ENCODE peak calls at places on chromosomes 4 and X, in ten cellular contexts. One of them, this sample, is unnamed.

GRCh38 chrX:136170109-136170800 is 22.9 kb downstream of the FHL1 start:
- DNase-seq in GOT3: no peak
- DNase-seq in nephron progenitor cell: no peak
- DNase-seq in spleen: no peak
- DNase-seq in hypothalamus: no peak
- DNase-seq in EH: peak
- DNase-seq in A549: no peak
- DNase-seq in mesothelial cell of epicardium: no peak
- DNase-seq in astrocyte: peak
- DNase-seq in NCI-H1694 treated with DMSO at 0.1 percent for 48 hours: no peak
- DNase-seq in this sample: peak

GRCh38 chr4:186932631-186933150 is 209.0 kb upstream of the FAT1 start:
- DNase-seq in A549: no peak
- DNase-seq in mesothelial cell of epicardium: no peak
- DNase-seq in astrocyte: peak
- DNase-seq in spleen: no peak
- DNase-seq in nephron progenitor cell: no peak
- DNase-seq in EH: peak
- DNase-seq in GOT3: no peak
- DNase-seq in hypothalamus: no peak
- DNase-seq in NCI-H1694 treated with DMSO at 0.1 percent for 48 hours: no peak
- DNase-seq in this sample: no peak

GRCh38 chr4:151581575-151581974 is 172.6 kb downstream of the FHIP1A start:
- DNase-seq in astrocyte: no peak
- DNase-seq in hypothalamus: no peak
- DNase-seq in nephron progenitor cell: no peak
- DNase-seq in NCI-H1694 treated with DMSO at 0.1 percent for 48 hours: no peak
- DNase-seq in mesothelial cell of epicardium: no peak
- DNase-seq in EH: no peak
- DNase-seq in spleen: no peak
- DNase-seq in A549: no peak
- DNase-seq in GOT3: no peak
- DNase-seq in this sample: no peak

GRCh38 chrX:20026278-20026677 is 35.4 kb upstream of the BCLAF3 start:
- DNase-seq in astrocyte: peak
- DNase-seq in NCI-H1694 treated with DMSO at 0.1 percent for 48 hours: no peak
- DNase-seq in nephron progenitor cell: no peak
- DNase-seq in EH: peak
- DNase-seq in mesothelial cell of epicardium: no peak
- DNase-seq in GOT3: no peak
- DNase-seq in spleen: no peak
- DNase-seq in hypothalamus: no peak
- DNase-seq in A549: no peak
- DNase-seq in this sample: no peak

GRCh38 chrX:108699368-108699767 is 37.0 kb downstream of the IRS4 start:
- DNase-seq in nephron progenitor cell: no peak
- DNase-seq in spleen: no peak
- DNase-seq in hypothalamus: no peak
- DNase-seq in astrocyte: peak
- DNase-seq in EH: peak
- DNase-seq in GOT3: no peak
- DNase-seq in A549: peak
- DNase-seq in mesothelial cell of epicardium: no peak
- DNase-seq in NCI-H1694 treated with DMSO at 0.1 percent for 48 hours: peak
- DNase-seq in this sample: peak

GRCh38 chr4:2484993-2485392 is 16.1 kb downstream of the RNF4 start:
- DNase-seq in NCI-H1694 treated with DMSO at 0.1 percent for 48 hours: no peak
- DNase-seq in EH: peak
- DNase-seq in nephron progenitor cell: no peak
- DNase-seq in GOT3: no peak
- DNase-seq in A549: no peak
- DNase-seq in hypothalamus: peak
- DNase-seq in spleen: peak
- DNase-seq in astrocyte: no peak
- DNase-seq in mesothelial cell of epicardium: no peak
- DNase-seq in this sample: peak

GRCh38 chrX:16528620-16529019 is 121.3 kb upstream of the S100G start:
- DNase-seq in nephron progenitor cell: no peak
- DNase-seq in mesothelial cell of epicardium: no peak
- DNase-seq in GOT3: no peak
- DNase-seq in EH: no peak
- DNase-seq in spleen: no peak
- DNase-seq in hypothalamus: no peak
- DNase-seq in A549: no peak
- DNase-seq in NCI-H1694 treated with DMSO at 0.1 percent for 48 hours: no peak
- DNase-seq in astrocyte: no peak
- DNase-seq in this sample: no peak

GRCh38 chrX:13487731-13488505 is 81.5 kb upstream of the EGFL6 start:
- DNase-seq in mesothelial cell of epicardium: no peak
- DNase-seq in NCI-H1694 treated with DMSO at 0.1 percent for 48 hours: peak
- DNase-seq in A549: peak
- DNase-seq in astrocyte: peak
- DNase-seq in spleen: no peak
- DNase-seq in GOT3: peak
- DNase-seq in EH: peak
- DNase-seq in nephron progenitor cell: peak
- DNase-seq in hypothalamus: peak
- DNase-seq in this sample: peak

GRCh38 chr4:143411527-143412480 is 75.1 kb downstream of the GAB1 start:
- DNase-seq in astrocyte: peak
- DNase-seq in nephron progenitor cell: no peak
- DNase-seq in mesothelial cell of epicardium: no peak
- DNase-seq in NCI-H1694 treated with DMSO at 0.1 percent for 48 hours: no peak
- DNase-seq in spleen: no peak
- DNase-seq in GOT3: no peak
- DNase-seq in A549: no peak
- DNase-seq in EH: peak
- DNase-seq in hypothalamus: no peak
- DNase-seq in this sample: no peak

GRCh38 chrX:132267392-132267791 is 48.1 kb upstream of the RAP2C start:
- DNase-seq in hypothalamus: no peak
- DNase-seq in EH: no peak
- DNase-seq in GOT3: no peak
- DNase-seq in A549: no peak
- DNase-seq in mesothelial cell of epicardium: no peak
- DNase-seq in nephron progenitor cell: no peak
- DNase-seq in NCI-H1694 treated with DMSO at 0.1 percent for 48 hours: no peak
- DNase-seq in astrocyte: no peak
- DNase-seq in spleen: no peak
- DNase-seq in this sample: no peak

GRCh38 chr4:10743357-10743756 is 58.8 kb upstream of the CLNK start:
- DNase-seq in spleen: no peak
- DNase-seq in nephron progenitor cell: no peak
- DNase-seq in hypothalamus: no peak
- DNase-seq in astrocyte: no peak
- DNase-seq in EH: no peak
- DNase-seq in mesothelial cell of epicardium: no peak
- DNase-seq in NCI-H1694 treated with DMSO at 0.1 percent for 48 hours: no peak
- DNase-seq in GOT3: no peak
- DNase-seq in A549: no peak
- DNase-seq in this sample: no peak

GRCh38 chr4:175435437-175435836 is 376.6 kb downstream of the GPM6A start:
- DNase-seq in mesothelial cell of epicardium: no peak
- DNase-seq in nephron progenitor cell: no peak
- DNase-seq in GOT3: no peak
- DNase-seq in A549: no peak
- DNase-seq in NCI-H1694 treated with DMSO at 0.1 percent for 48 hours: no peak
- DNase-seq in EH: no peak
- DNase-seq in hypothalamus: no peak
- DNase-seq in astrocyte: no peak
- DNase-seq in spleen: no peak
- DNase-seq in this sample: no peak

GRCh38 chr4:74112399-74113090 is 13.6 kb upstream of the CXCL2 start:
- DNase-seq in mesothelial cell of epicardium: no peak
- DNase-seq in A549: no peak
- DNase-seq in GOT3: no peak
- DNase-seq in nephron progenitor cell: no peak
- DNase-seq in astrocyte: peak
- DNase-seq in EH: peak
- DNase-seq in NCI-H1694 treated with DMSO at 0.1 percent for 48 hours: no peak
- DNase-seq in hypothalamus: no peak
- DNase-seq in spleen: no peak
- DNase-seq in this sample: no peak

GRCh38 chr4:113683143-113683542 is 78.4 kb downstream of the CAMK2D start:
- DNase-seq in mesothelial cell of epicardium: no peak
- DNase-seq in EH: no peak
- DNase-seq in NCI-H1694 treated with DMSO at 0.1 percent for 48 hours: no peak
- DNase-seq in A549: no peak
- DNase-seq in spleen: no peak
- DNase-seq in hypothalamus: no peak
- DNase-seq in nephron progenitor cell: no peak
- DNase-seq in GOT3: no peak
- DNase-seq in astrocyte: no peak
- DNase-seq in this sample: no peak

GRCh38 chr4:181854142-181854541 is 389.1 kb upstream of the TENM3 start:
- DNase-seq in spleen: no peak
- DNase-seq in hypothalamus: no peak
- DNase-seq in astrocyte: peak
- DNase-seq in EH: peak
- DNase-seq in NCI-H1694 treated with DMSO at 0.1 percent for 48 hours: no peak
- DNase-seq in GOT3: no peak
- DNase-seq in mesothelial cell of epicardium: no peak
- DNase-seq in A549: no peak
- DNase-seq in nephron progenitor cell: no peak
- DNase-seq in this sample: no peak

GRCh38 chrX:20267924-20268701 is 1.4 kb upstream of the RPS6KA3 start:
- DNase-seq in mesothelial cell of epicardium: no peak
- DNase-seq in EH: peak
- DNase-seq in GOT3: no peak
- DNase-seq in astrocyte: peak
- DNase-seq in nephron progenitor cell: peak
- DNase-seq in spleen: peak
- DNase-seq in A549: no peak
- DNase-seq in NCI-H1694 treated with DMSO at 0.1 percent for 48 hours: no peak
- DNase-seq in hypothalamus: peak
- DNase-seq in this sample: peak

GRCh38 chr4:98601719-98602118 is 56.7 kb downstream of the TSPAN5 start:
- DNase-seq in mesothelial cell of epicardium: no peak
- DNase-seq in EH: peak
- DNase-seq in NCI-H1694 treated with DMSO at 0.1 percent for 48 hours: no peak
- DNase-seq in astrocyte: peak
- DNase-seq in GOT3: no peak
- DNase-seq in A549: no peak
- DNase-seq in nephron progenitor cell: no peak
- DNase-seq in hypothalamus: no peak
- DNase-seq in spleen: no peak
- DNase-seq in this sample: no peak

GRCh38 chrX:109795682-109796081 is 62.6 kb upstream of the ACSL4 start:
- DNase-seq in NCI-H1694 treated with DMSO at 0.1 percent for 48 hours: no peak
- DNase-seq in astrocyte: no peak
- DNase-seq in mesothelial cell of epicardium: no peak
- DNase-seq in spleen: no peak
- DNase-seq in hypothalamus: no peak
- DNase-seq in EH: no peak
- DNase-seq in GOT3: no peak
- DNase-seq in A549: no peak
- DNase-seq in nephron progenitor cell: no peak
- DNase-seq in this sample: no peak

GRCh38 chr4:36026348-36026747 is 218.0 kb downstream of the ARAP2 start:
- DNase-seq in nephron progenitor cell: no peak
- DNase-seq in hypothalamus: no peak
- DNase-seq in A549: no peak
- DNase-seq in astrocyte: no peak
- DNase-seq in spleen: no peak
- DNase-seq in mesothelial cell of epicardium: no peak
- DNase-seq in GOT3: no peak
- DNase-seq in NCI-H1694 treated with DMSO at 0.1 percent for 48 hours: peak
- DNase-seq in EH: no peak
- DNase-seq in this sample: no peak

GRCh38 chr4:89245459-89245858 is 62.1 kb downstream of the GPRIN3 start:
- DNase-seq in NCI-H1694 treated with DMSO at 0.1 percent for 48 hours: peak
- DNase-seq in nephron progenitor cell: no peak
- DNase-seq in GOT3: no peak
- DNase-seq in EH: no peak
- DNase-seq in astrocyte: no peak
- DNase-seq in spleen: no peak
- DNase-seq in hypothalamus: no peak
- DNase-seq in mesothelial cell of epicardium: no peak
- DNase-seq in A549: no peak
- DNase-seq in this sample: peak

GRCh38 chr4:116598980-116599789 is 486.2 kb downstream of the TRAM1L1 start:
- DNase-seq in NCI-H1694 treated with DMSO at 0.1 percent for 48 hours: no peak
- DNase-seq in EH: no peak
- DNase-seq in hypothalamus: no peak
- DNase-seq in spleen: peak
- DNase-seq in GOT3: no peak
- DNase-seq in mesothelial cell of epicardium: no peak
- DNase-seq in A549: no peak
- DNase-seq in nephron progenitor cell: no peak
- DNase-seq in astrocyte: no peak
- DNase-seq in this sample: no peak

GRCh38 chr4:114401483-114401882 is 197.1 kb upstream of the UGT8 start:
- DNase-seq in hypothalamus: no peak
- DNase-seq in nephron progenitor cell: no peak
- DNase-seq in A549: no peak
- DNase-seq in GOT3: no peak
- DNase-seq in astrocyte: no peak
- DNase-seq in mesothelial cell of epicardium: no peak
- DNase-seq in spleen: no peak
- DNase-seq in NCI-H1694 treated with DMSO at 0.1 percent for 48 hours: no peak
- DNase-seq in EH: no peak
- DNase-seq in this sample: no peak

GRCh38 chr4:151811403-151811802 is 50.6 kb upstream of the GATB start:
- DNase-seq in mesothelial cell of epicardium: no peak
- DNase-seq in EH: no peak
- DNase-seq in GOT3: no peak
- DNase-seq in NCI-H1694 treated with DMSO at 0.1 percent for 48 hours: no peak
- DNase-seq in hypothalamus: no peak
- DNase-seq in spleen: no peak
- DNase-seq in astrocyte: no peak
- DNase-seq in nephron progenitor cell: no peak
- DNase-seq in A549: no peak
- DNase-seq in this sample: no peak